ENCODE peak calls at places on chromosomes 3 and 15, in six cellular contexts. One of them, this sample, is unnamed.

GRCh38 chr3:64995857-64996564 is 308.2 kb upstream of the ADAMTS9 start:
- DNase-seq in tibial artery: no peak
- DNase-seq in progenitor cell of endocrine pancreas: no peak
- DNase-seq in left ventricle myocardium inferior: no peak
- DNase-seq in lower leg skin: no peak
- DNase-seq in MCF 10A: no peak
- DNase-seq in this sample: no peak

GRCh38 chr15:40087095-40087805 is 21.4 kb downstream of the BMF start:
- DNase-seq in progenitor cell of endocrine pancreas: no peak
- DNase-seq in lower leg skin: no peak
- DNase-seq in left ventricle myocardium inferior: no peak
- DNase-seq in MCF 10A: no peak
- DNase-seq in tibial artery: peak
- DNase-seq in this sample: no peak

GRCh38 chr15:23436421-23436820 is 10.6 kb downstream of the GOLGA6L2 start:
- DNase-seq in tibial artery: no peak
- DNase-seq in MCF 10A: no peak
- DNase-seq in progenitor cell of endocrine pancreas: no peak
- DNase-seq in left ventricle myocardium inferior: no peak
- DNase-seq in lower leg skin: no peak
- DNase-seq in this sample: no peak

GRCh38 chr3:183159319-183159718 is 3.2 kb downstream of the LAMP3 start:
- DNase-seq in tibial artery: no peak
- DNase-seq in progenitor cell of endocrine pancreas: no peak
- DNase-seq in lower leg skin: no peak
- DNase-seq in MCF 10A: no peak
- DNase-seq in left ventricle myocardium inferior: no peak
- DNase-seq in this sample: no peak

GRCh38 chr3:194194757-194195086 is 58.8 kb downstream of the HES1 start:
- DNase-seq in left ventricle myocardium inferior: no peak
- DNase-seq in tibial artery: no peak
- DNase-seq in lower leg skin: no peak
- DNase-seq in progenitor cell of endocrine pancreas: no peak
- DNase-seq in MCF 10A: no peak
- DNase-seq in this sample: no peak

GRCh38 chr3:17491601-17492000 is 250.8 kb downstream of the TBC1D5 start:
- DNase-seq in lower leg skin: no peak
- DNase-seq in left ventricle myocardium inferior: no peak
- DNase-seq in MCF 10A: peak
- DNase-seq in tibial artery: no peak
- DNase-seq in progenitor cell of endocrine pancreas: no peak
- DNase-seq in this sample: no peak

GRCh38 chr3:87436781-87437543 is 160.6 kb upstream of the POU1F1 start:
- DNase-seq in lower leg skin: no peak
- DNase-seq in left ventricle myocardium inferior: no peak
- DNase-seq in progenitor cell of endocrine pancreas: no peak
- DNase-seq in tibial artery: no peak
- DNase-seq in MCF 10A: no peak
- DNase-seq in this sample: no peak

GRCh38 chr15:39149636-39150035 is 431.2 kb upstream of the THBS1 start:
- DNase-seq in left ventricle myocardium inferior: no peak
- DNase-seq in MCF 10A: no peak
- DNase-seq in tibial artery: no peak
- DNase-seq in lower leg skin: no peak
- DNase-seq in progenitor cell of endocrine pancreas: no peak
- DNase-seq in this sample: no peak

GRCh38 chr15:72521682-72522081 is 47.6 kb downstream of the ARIH1 start:
- DNase-seq in MCF 10A: peak
- DNase-seq in left ventricle myocardium inferior: no peak
- DNase-seq in tibial artery: no peak
- DNase-seq in progenitor cell of endocrine pancreas: no peak
- DNase-seq in lower leg skin: no peak
- DNase-seq in this sample: no peak

GRCh38 chr3:72894941-72895552 is 7.2 kb downstream of the GXYLT2 start:
- DNase-seq in tibial artery: no peak
- DNase-seq in lower leg skin: no peak
- DNase-seq in progenitor cell of endocrine pancreas: no peak
- DNase-seq in left ventricle myocardium inferior: no peak
- DNase-seq in MCF 10A: no peak
- DNase-seq in this sample: no peak

GRCh38 chr3:72892081-72892763 is 4.4 kb downstream of the GXYLT2 start:
- DNase-seq in tibial artery: no peak
- DNase-seq in left ventricle myocardium inferior: no peak
- DNase-seq in progenitor cell of endocrine pancreas: no peak
- DNase-seq in lower leg skin: no peak
- DNase-seq in MCF 10A: peak
- DNase-seq in this sample: no peak

GRCh38 chr3:72890166-72890925 is 2.5 kb downstream of the GXYLT2 start:
- DNase-seq in tibial artery: no peak
- DNase-seq in MCF 10A: peak
- DNase-seq in progenitor cell of endocrine pancreas: no peak
- DNase-seq in left ventricle myocardium inferior: no peak
- DNase-seq in lower leg skin: no peak
- DNase-seq in this sample: no peak

GRCh38 chr3:72891053-72891855 is 3.4 kb downstream of the GXYLT2 start:
- DNase-seq in MCF 10A: peak
- DNase-seq in left ventricle myocardium inferior: peak
- DNase-seq in tibial artery: no peak
- DNase-seq in lower leg skin: no peak
- DNase-seq in progenitor cell of endocrine pancreas: no peak
- DNase-seq in this sample: no peak

GRCh38 chr3:72892870-72893269 is 5.0 kb downstream of the GXYLT2 start:
- DNase-seq in tibial artery: no peak
- DNase-seq in left ventricle myocardium inferior: no peak
- DNase-seq in lower leg skin: no peak
- DNase-seq in MCF 10A: peak
- DNase-seq in progenitor cell of endocrine pancreas: no peak
- DNase-seq in this sample: no peak
- TF ChIP-seq CTCF in tibial artery: no peak
- TF ChIP-seq CTCF in left ventricle myocardium inferior: peak
- TF ChIP-seq CTCF in lower leg skin: no peak
- TF ChIP-seq CTCF in MCF 10A: peak
- TF ChIP-seq CTCF in progenitor cell of endocrine pancreas: peak
- TF ChIP-seq CTCF in this sample: no peak

DNA sequence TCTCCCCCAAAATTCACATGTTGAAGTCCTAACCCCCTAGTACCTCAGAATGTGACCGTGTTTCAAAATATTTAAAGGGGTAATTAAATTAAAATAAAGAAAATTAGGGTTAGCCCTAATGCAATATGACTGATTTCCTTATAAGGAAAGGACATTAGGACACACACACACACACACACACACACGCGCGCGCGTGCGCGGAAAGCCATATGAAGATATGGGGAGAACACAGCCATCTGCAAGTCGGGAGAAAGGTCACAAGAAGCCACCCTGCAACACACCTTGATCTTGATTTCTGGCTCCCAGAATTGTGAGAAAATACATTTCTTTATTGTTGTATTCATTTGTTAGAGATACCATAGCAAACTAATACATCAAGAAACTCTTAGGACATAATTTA is 54.6 kb upstream of the STXBP5L start:
- DNase-seq in progenitor cell of endocrine pancreas: no peak
- DNase-seq in left ventricle myocardium inferior: no peak
- DNase-seq in tibial artery: no peak
- DNase-seq in lower leg skin: no peak
- DNase-seq in MCF 10A: no peak
- DNase-seq in this sample: no peak
- TF ChIP-seq CTCF in progenitor cell of endocrine pancreas: no peak
- TF ChIP-seq CTCF in left ventricle myocardium inferior: no peak
- TF ChIP-seq CTCF in tibial artery: no peak
- TF ChIP-seq CTCF in lower leg skin: no peak
- TF ChIP-seq CTCF in MCF 10A: no peak
- TF ChIP-seq CTCF in this sample: no peak

DNA sequence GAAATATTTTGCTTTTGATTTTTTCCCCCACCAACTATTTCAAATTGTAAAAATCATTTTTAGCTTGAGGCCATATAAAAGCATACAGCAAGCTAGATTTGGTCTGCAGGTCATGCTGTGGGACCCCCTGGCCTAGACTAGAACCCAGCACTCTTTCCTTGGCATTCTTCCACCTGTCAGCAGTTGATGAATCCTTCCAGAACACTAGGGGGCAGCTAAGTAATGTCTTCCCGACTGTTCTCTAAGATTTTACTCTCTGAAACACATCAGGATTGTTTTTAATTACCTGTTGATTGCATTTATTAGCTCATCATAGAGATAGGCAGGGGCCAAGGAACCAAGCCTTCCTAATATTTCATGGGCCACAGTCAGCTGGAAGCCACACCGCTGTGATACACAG is 174.5 kb downstream of the CACNA1D start:
- DNase-seq in MCF 10A: peak
- DNase-seq in left ventricle myocardium inferior: no peak
- DNase-seq in lower leg skin: peak
- DNase-seq in progenitor cell of endocrine pancreas: no peak
- DNase-seq in tibial artery: no peak
- DNase-seq in this sample: no peak
- TF ChIP-seq CTCF in MCF 10A: peak
- TF ChIP-seq CTCF in left ventricle myocardium inferior: peak
- TF ChIP-seq CTCF in lower leg skin: no peak
- TF ChIP-seq CTCF in progenitor cell of endocrine pancreas: peak
- TF ChIP-seq CTCF in tibial artery: no peak
- TF ChIP-seq CTCF in this sample: no peak

GRCh38 chr3:53154731-53155320 is 6.2 kb upstream of the PRKCD start:
- DNase-seq in tibial artery: no peak
- DNase-seq in left ventricle myocardium inferior: no peak
- DNase-seq in progenitor cell of endocrine pancreas: no peak
- DNase-seq in MCF 10A: peak
- DNase-seq in lower leg skin: no peak
- DNase-seq in this sample: no peak
- TF ChIP-seq CTCF in tibial artery: no peak
- TF ChIP-seq CTCF in left ventricle myocardium inferior: no peak
- TF ChIP-seq CTCF in progenitor cell of endocrine pancreas: no peak
- TF ChIP-seq CTCF in MCF 10A: no peak
- TF ChIP-seq CTCF in lower leg skin: no peak
- TF ChIP-seq CTCF in this sample: no peak